ENCODE peak calls at places on chromosomes 4 and X, in five cellular contexts. One of them, this sample, is unnamed.

GRCh38 chr4:20916106-20916505 is 215.8 kb downstream of the PACRGL start:
- DNase-seq in OCI-LY7: no peak
- DNase-seq in foreskin fibroblast: no peak
- DNase-seq in AG09319: no peak
- DNase-seq in colonic mucosa: peak
- DNase-seq in this sample: peak

GRCh38 chr4:147303506-147303905 is 177.4 kb upstream of the EDNRA start:
- DNase-seq in OCI-LY7: no peak
- DNase-seq in foreskin fibroblast: no peak
- DNase-seq in AG09319: no peak
- DNase-seq in colonic mucosa: no peak
- DNase-seq in this sample: no peak

GRCh38 chr4:168815373-168816345 is 194.4 kb downstream of the CBR4 start:
- DNase-seq in OCI-LY7: no peak
- DNase-seq in foreskin fibroblast: peak
- DNase-seq in AG09319: peak
- DNase-seq in colonic mucosa: no peak
- DNase-seq in this sample: no peak

GRCh38 chr4:88159137-88159725 is 792 bp upstream of the ABCG2 start:
- DNase-seq in OCI-LY7: no peak
- DNase-seq in foreskin fibroblast: peak
- DNase-seq in AG09319: no peak
- DNase-seq in colonic mucosa: no peak
- DNase-seq in this sample: peak

GRCh38 chrX:119189586-119189985 is 46.5 kb upstream of the PGRMC1 start:
- DNase-seq in OCI-LY7: no peak
- DNase-seq in foreskin fibroblast: peak
- DNase-seq in AG09319: no peak
- DNase-seq in colonic mucosa: no peak
- DNase-seq in this sample: no peak

GRCh38 chrX:13432376-13432775 is 112.5 kb upstream of the ATXN3L start:
- DNase-seq in OCI-LY7: no peak
- DNase-seq in foreskin fibroblast: peak
- DNase-seq in AG09319: peak
- DNase-seq in colonic mucosa: no peak
- DNase-seq in this sample: no peak

GRCh38 chrX:140510306-140510676 is 5.4 kb upstream of the SOX3 start:
- DNase-seq in OCI-LY7: no peak
- DNase-seq in foreskin fibroblast: no peak
- DNase-seq in AG09319: no peak
- DNase-seq in colonic mucosa: no peak
- DNase-seq in this sample: no peak

GRCh38 chrX:46327229-46328081 is 217.8 kb downstream of the ZNF674 start:
- DNase-seq in OCI-LY7: no peak
- DNase-seq in foreskin fibroblast: peak
- DNase-seq in AG09319: peak
- DNase-seq in colonic mucosa: peak
- DNase-seq in this sample: no peak

GRCh38 chr4:100590308-100590707 is 72.5 kb upstream of the EMCN start:
- DNase-seq in OCI-LY7: no peak
- DNase-seq in foreskin fibroblast: peak
- DNase-seq in AG09319: no peak
- DNase-seq in colonic mucosa: no peak
- DNase-seq in this sample: no peak

GRCh38 chr4:21649691-21650090 is 298.9 kb downstream of the KCNIP4 start:
- DNase-seq in OCI-LY7: no peak
- DNase-seq in foreskin fibroblast: peak
- DNase-seq in AG09319: no peak
- DNase-seq in colonic mucosa: no peak
- DNase-seq in this sample: no peak

GRCh38 chr4:122796801-122797404 is 29.7 kb upstream of the FGF2 start:
- DNase-seq in OCI-LY7: no peak
- DNase-seq in foreskin fibroblast: peak
- DNase-seq in AG09319: no peak
- DNase-seq in colonic mucosa: no peak
- DNase-seq in this sample: no peak

GRCh38 chr4:8364848-8365350 is 75.6 kb downstream of the ACOX3 start:
- DNase-seq in OCI-LY7: no peak
- DNase-seq in foreskin fibroblast: no peak
- DNase-seq in AG09319: no peak
- DNase-seq in colonic mucosa: no peak
- DNase-seq in this sample: no peak

GRCh38 chr4:55435136-55435535 is 39.4 kb downstream of the TMEM165 start:
- DNase-seq in OCI-LY7: no peak
- DNase-seq in foreskin fibroblast: peak
- DNase-seq in AG09319: no peak
- DNase-seq in colonic mucosa: no peak
- DNase-seq in this sample: peak

GRCh38 chr4:134539729-134540231 is 338.2 kb upstream of the PABPC4L start:
- DNase-seq in OCI-LY7: no peak
- DNase-seq in foreskin fibroblast: no peak
- DNase-seq in AG09319: no peak
- DNase-seq in colonic mucosa: no peak
- DNase-seq in this sample: no peak

DNA sequence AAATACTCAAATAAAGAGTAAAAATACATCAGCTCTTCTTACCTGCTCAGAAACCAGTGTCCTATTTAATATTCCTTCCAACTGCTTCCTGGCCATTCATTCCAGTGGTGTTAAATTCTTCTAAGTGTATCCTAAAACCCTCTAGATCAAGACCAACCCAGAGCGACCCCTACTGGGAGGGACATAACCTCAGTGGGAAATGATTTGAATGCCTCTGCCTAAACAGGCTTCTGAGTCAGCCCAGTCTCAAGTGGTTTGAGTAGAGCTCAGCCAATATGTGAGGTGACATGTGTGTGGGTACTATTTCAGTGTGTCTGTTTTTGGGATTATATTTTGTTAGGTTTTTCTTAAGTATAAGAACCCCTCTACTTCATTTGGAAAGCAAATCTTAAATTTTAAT is 133.6 kb upstream of the ARHGEF9 start:
- DNase-seq in OCI-LY7: peak
- DNase-seq in foreskin fibroblast: peak
- DNase-seq in AG09319: no peak
- DNase-seq in colonic mucosa: no peak
- DNase-seq in this sample: no peak
- TF ChIP-seq CTCF in OCI-LY7: peak
- TF ChIP-seq CTCF in foreskin fibroblast: no peak
- TF ChIP-seq CTCF in AG09319: no peak
- TF ChIP-seq CTCF in colonic mucosa: no peak
- TF ChIP-seq CTCF in this sample: no peak

DNA sequence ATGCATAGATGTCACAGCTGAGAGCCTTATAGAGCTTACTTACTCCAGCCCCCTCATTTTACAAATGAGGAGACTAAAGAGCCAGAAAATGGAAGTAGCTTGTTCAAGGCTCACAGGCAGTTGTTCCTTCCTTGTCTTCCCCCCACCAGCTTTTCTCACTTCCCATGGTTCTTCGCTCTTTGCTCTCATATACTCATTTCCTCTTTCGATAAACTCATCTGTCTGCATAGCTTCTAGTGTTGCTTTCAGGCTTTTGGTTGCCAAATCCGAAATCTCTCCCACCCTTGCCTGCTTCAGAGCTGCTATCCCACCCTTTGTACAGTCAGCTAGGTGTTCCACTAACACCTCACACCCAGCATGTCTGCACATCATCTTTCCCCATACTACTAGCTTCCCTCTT is 25.0 kb upstream of the GJB1 start:
- DNase-seq in OCI-LY7: peak
- DNase-seq in foreskin fibroblast: no peak
- DNase-seq in AG09319: no peak
- DNase-seq in colonic mucosa: no peak
- DNase-seq in this sample: peak
- TF ChIP-seq CTCF in OCI-LY7: no peak
- TF ChIP-seq CTCF in foreskin fibroblast: no peak
- TF ChIP-seq CTCF in AG09319: no peak
- TF ChIP-seq CTCF in colonic mucosa: no peak
- TF ChIP-seq CTCF in this sample: no peak

DNA sequence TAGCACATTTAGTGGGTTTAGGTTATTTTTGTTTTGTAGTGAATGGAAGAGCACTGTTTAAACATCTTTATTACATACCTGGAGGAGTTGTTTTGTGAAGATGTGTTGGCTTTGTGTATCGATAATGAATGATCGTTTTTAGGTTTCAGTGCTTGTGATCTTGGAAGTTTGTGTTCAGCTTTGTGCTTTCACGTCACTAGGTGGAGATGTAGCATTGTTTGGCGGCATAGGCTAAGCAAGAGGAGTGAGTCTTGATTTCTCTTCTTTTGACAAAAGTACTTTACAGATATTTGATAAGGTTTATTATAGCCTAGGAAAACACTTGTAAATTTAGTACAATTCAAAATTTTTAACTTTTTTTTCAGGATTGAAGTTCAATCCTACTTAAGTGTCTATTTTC is 50.4 kb downstream of the PDK3 start:
- DNase-seq in OCI-LY7: no peak
- DNase-seq in foreskin fibroblast: peak
- DNase-seq in AG09319: no peak
- DNase-seq in colonic mucosa: no peak
- DNase-seq in this sample: no peak
- TF ChIP-seq CTCF in OCI-LY7: peak
- TF ChIP-seq CTCF in foreskin fibroblast: peak
- TF ChIP-seq CTCF in AG09319: no peak
- TF ChIP-seq CTCF in colonic mucosa: no peak
- TF ChIP-seq CTCF in this sample: no peak

DNA sequence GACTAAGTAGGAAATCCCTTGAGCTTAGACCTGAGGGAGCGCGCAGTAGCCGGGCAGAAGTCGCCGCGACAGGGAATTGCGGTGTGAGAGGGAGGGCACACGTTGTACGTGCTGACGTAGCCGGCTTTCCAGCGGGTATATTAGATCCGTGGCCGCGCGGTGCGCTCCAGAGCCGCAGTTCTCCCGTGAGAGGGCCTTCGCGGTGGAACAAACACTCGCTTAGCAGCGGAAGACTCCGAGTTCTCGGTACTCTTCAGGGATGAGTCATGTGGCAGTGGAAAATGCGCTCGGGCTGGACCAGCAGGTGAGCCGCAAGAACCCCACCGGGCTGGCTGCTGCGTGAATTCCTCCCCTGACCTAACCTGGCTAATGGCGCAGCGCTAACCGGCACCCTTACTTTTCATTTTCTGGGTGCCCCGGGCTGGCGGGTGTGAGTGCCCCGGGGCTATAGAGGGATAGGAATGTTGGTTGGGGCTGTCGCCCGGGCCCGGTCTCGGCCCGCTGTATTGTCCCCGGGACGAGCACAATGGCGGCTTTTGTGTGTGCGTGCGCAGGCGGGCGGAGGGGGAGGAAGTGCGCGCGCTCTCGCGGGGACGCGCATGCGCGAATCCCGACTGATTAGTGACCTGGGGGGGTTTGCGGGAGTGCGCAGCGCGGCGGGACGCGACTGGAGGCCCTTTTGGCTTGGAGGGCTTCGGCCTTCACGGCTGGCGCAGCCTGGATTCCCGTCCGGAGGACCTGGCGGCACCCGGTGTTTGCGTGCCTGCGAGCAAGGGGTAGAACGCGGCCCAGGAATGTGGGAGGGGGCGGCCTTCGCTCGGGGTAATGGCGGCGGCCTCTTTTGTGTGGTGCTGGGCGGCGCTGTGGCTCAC is at the start of gene DDX3X:
- DNase-seq in OCI-LY7: peak
- DNase-seq in foreskin fibroblast: peak
- DNase-seq in AG09319: peak
- DNase-seq in colonic mucosa: peak
- DNase-seq in this sample: peak
- TF ChIP-seq CTCF in OCI-LY7: no peak
- TF ChIP-seq CTCF in foreskin fibroblast: no peak
- TF ChIP-seq CTCF in AG09319: peak
- TF ChIP-seq CTCF in colonic mucosa: peak
- TF ChIP-seq CTCF in this sample: no peak

GRCh38 chr4:82555279-82555678 is 6.5 kb downstream of the TMEM150C start:
- DNase-seq in OCI-LY7: peak
- DNase-seq in foreskin fibroblast: no peak
- DNase-seq in AG09319: no peak
- DNase-seq in colonic mucosa: no peak
- DNase-seq in this sample: no peak
- TF ChIP-seq CTCF in OCI-LY7: peak
- TF ChIP-seq CTCF in foreskin fibroblast: no peak
- TF ChIP-seq CTCF in AG09319: no peak
- TF ChIP-seq CTCF in colonic mucosa: no peak
- TF ChIP-seq CTCF in this sample: no peak

GRCh38 chr4:105719214-105719613 is 10.6 kb downstream of the GSTCD start:
- DNase-seq in OCI-LY7: no peak
- DNase-seq in foreskin fibroblast: no peak
- DNase-seq in AG09319: no peak
- DNase-seq in colonic mucosa: no peak
- DNase-seq in this sample: no peak

GRCh38 chr4:105714071-105714521 is 5.5 kb downstream of the GSTCD start:
- DNase-seq in OCI-LY7: peak
- DNase-seq in foreskin fibroblast: peak
- DNase-seq in AG09319: no peak
- DNase-seq in colonic mucosa: no peak
- DNase-seq in this sample: no peak

GRCh38 chr4:105712766-105713165 is 4.2 kb downstream of the GSTCD start:
- DNase-seq in OCI-LY7: no peak
- DNase-seq in foreskin fibroblast: peak
- DNase-seq in AG09319: no peak
- DNase-seq in colonic mucosa: no peak
- DNase-seq in this sample: no peak

GRCh38 chr4:105714932-105715331 is 6.3 kb downstream of the GSTCD start:
- DNase-seq in OCI-LY7: no peak
- DNase-seq in foreskin fibroblast: peak
- DNase-seq in AG09319: no peak
- DNase-seq in colonic mucosa: no peak
- DNase-seq in this sample: no peak

GRCh38 chr4:105715692-105716278 is 7.2 kb downstream of the GSTCD start:
- DNase-seq in OCI-LY7: peak
- DNase-seq in foreskin fibroblast: peak
- DNase-seq in AG09319: no peak
- DNase-seq in colonic mucosa: no peak
- DNase-seq in this sample: no peak
- TF ChIP-seq CTCF in OCI-LY7: peak
- TF ChIP-seq CTCF in foreskin fibroblast: peak
- TF ChIP-seq CTCF in AG09319: peak
- TF ChIP-seq CTCF in colonic mucosa: peak
- TF ChIP-seq CTCF in this sample: peak

This sample was measured in activated CD8-positive, alpha-beta T cell treated with anti-CD3 and anti-CD28 coated beads for 36 hours.